ENCODE peak calls at places on chromosomes 12 and 14, in eight cellular contexts. One of them, this sample, is unnamed.
A peak's percentile ranks its signal among the peaks of the same experiment; 100 is the strongest.

GRCh38 chr12:115341442-115341841 is 657.5 kb upstream of the TBX3 start:
- DNase-seq in A549: peak; percentile 90
- DNase-seq in lung: peak; percentile 77
- DNase-seq in effector CD4-positive, alpha-beta T cell: no peak
- DNase-seq in activated naive CD4-positive, alpha-beta T cell: no peak
- DNase-seq in stimulated activated CD4-positive, alpha-beta T cell treated with anti-CD3 and anti-CD28 coated beads, Interleukin-15, amount 100 ng/mL, for 1 hour: no peak
- DNase-seq in choroid plexus epithelial cell: peak; percentile 99
- DNase-seq in central memory CD8-positive, alpha-beta T cell: no peak
- DNase-seq in this sample: peak; percentile 95

GRCh38 chr14:105999361-106000028 is 473.1 kb downstream of the TMEM121 start:
- DNase-seq in A549: peak; percentile 84
- DNase-seq in lung: peak; percentile 58
- DNase-seq in effector CD4-positive, alpha-beta T cell: peak; percentile 80
- DNase-seq in activated naive CD4-positive, alpha-beta T cell: peak; percentile 88
- DNase-seq in stimulated activated CD4-positive, alpha-beta T cell treated with anti-CD3 and anti-CD28 coated beads, Interleukin-15, amount 100 ng/mL, for 1 hour: peak; percentile 44
- DNase-seq in choroid plexus epithelial cell: peak; percentile 47
- DNase-seq in central memory CD8-positive, alpha-beta T cell: no peak
- DNase-seq in this sample: no peak

GRCh38 chr12:122348505-122348904 is 74.0 kb downstream of the CLIP1 start:
- DNase-seq in A549: no peak
- DNase-seq in lung: no peak
- DNase-seq in effector CD4-positive, alpha-beta T cell: no peak
- DNase-seq in activated naive CD4-positive, alpha-beta T cell: no peak
- DNase-seq in stimulated activated CD4-positive, alpha-beta T cell treated with anti-CD3 and anti-CD28 coated beads, Interleukin-15, amount 100 ng/mL, for 1 hour: no peak
- DNase-seq in choroid plexus epithelial cell: no peak
- DNase-seq in central memory CD8-positive, alpha-beta T cell: no peak
- DNase-seq in this sample: no peak

GRCh38 chr14:50363734-50364113 is 33.0 kb downstream of the CDKL1 start:
- DNase-seq in A549: no peak
- DNase-seq in lung: no peak
- DNase-seq in effector CD4-positive, alpha-beta T cell: peak; percentile 19
- DNase-seq in activated naive CD4-positive, alpha-beta T cell: no peak
- DNase-seq in stimulated activated CD4-positive, alpha-beta T cell treated with anti-CD3 and anti-CD28 coated beads, Interleukin-15, amount 100 ng/mL, for 1 hour: no peak
- DNase-seq in choroid plexus epithelial cell: peak; percentile 36
- DNase-seq in central memory CD8-positive, alpha-beta T cell: no peak
- DNase-seq in this sample: no peak

GRCh38 chr12:82838827-82839226 is 152.1 kb downstream of the TMTC2 start:
- DNase-seq in A549: no peak
- DNase-seq in lung: no peak
- DNase-seq in effector CD4-positive, alpha-beta T cell: no peak
- DNase-seq in activated naive CD4-positive, alpha-beta T cell: no peak
- DNase-seq in stimulated activated CD4-positive, alpha-beta T cell treated with anti-CD3 and anti-CD28 coated beads, Interleukin-15, amount 100 ng/mL, for 1 hour: no peak
- DNase-seq in choroid plexus epithelial cell: no peak
- DNase-seq in central memory CD8-positive, alpha-beta T cell: no peak
- DNase-seq in this sample: no peak

GRCh38 chr14:102545461-102546265 is 36.1 kb upstream of the ANKRD9 start:
- DNase-seq in A549: no peak
- DNase-seq in lung: no peak
- DNase-seq in effector CD4-positive, alpha-beta T cell: no peak
- DNase-seq in activated naive CD4-positive, alpha-beta T cell: no peak
- DNase-seq in stimulated activated CD4-positive, alpha-beta T cell treated with anti-CD3 and anti-CD28 coated beads, Interleukin-15, amount 100 ng/mL, for 1 hour: no peak
- DNase-seq in choroid plexus epithelial cell: peak; percentile 76
- DNase-seq in central memory CD8-positive, alpha-beta T cell: no peak
- DNase-seq in this sample: no peak

GRCh38 chr14:68792022-68792829 is 641 bp downstream of the ZFP36L1 start:
- DNase-seq in A549: peak; percentile 38
- DNase-seq in lung: peak; percentile 51
- DNase-seq in effector CD4-positive, alpha-beta T cell: no peak
- DNase-seq in activated naive CD4-positive, alpha-beta T cell: no peak
- DNase-seq in stimulated activated CD4-positive, alpha-beta T cell treated with anti-CD3 and anti-CD28 coated beads, Interleukin-15, amount 100 ng/mL, for 1 hour: no peak
- DNase-seq in choroid plexus epithelial cell: no peak
- DNase-seq in central memory CD8-positive, alpha-beta T cell: no peak
- DNase-seq in this sample: peak; percentile 78

GRCh38 chr14:87888136-87888999 is 104.6 kb downstream of the GALC start:
- DNase-seq in A549: peak; percentile 31
- DNase-seq in lung: no peak
- DNase-seq in effector CD4-positive, alpha-beta T cell: no peak
- DNase-seq in activated naive CD4-positive, alpha-beta T cell: no peak
- DNase-seq in stimulated activated CD4-positive, alpha-beta T cell treated with anti-CD3 and anti-CD28 coated beads, Interleukin-15, amount 100 ng/mL, for 1 hour: no peak
- DNase-seq in choroid plexus epithelial cell: no peak
- DNase-seq in central memory CD8-positive, alpha-beta T cell: no peak
- DNase-seq in this sample: no peak

GRCh38 chr14:87443787-87444186 is 549.2 kb downstream of the GALC start:
- DNase-seq in A549: no peak
- DNase-seq in lung: no peak
- DNase-seq in effector CD4-positive, alpha-beta T cell: no peak
- DNase-seq in activated naive CD4-positive, alpha-beta T cell: no peak
- DNase-seq in stimulated activated CD4-positive, alpha-beta T cell treated with anti-CD3 and anti-CD28 coated beads, Interleukin-15, amount 100 ng/mL, for 1 hour: no peak
- DNase-seq in choroid plexus epithelial cell: no peak
- DNase-seq in central memory CD8-positive, alpha-beta T cell: no peak
- DNase-seq in this sample: no peak

GRCh38 chr12:32296541-32296940 is 102.8 kb upstream of the FGD4 start:
- DNase-seq in A549: peak; percentile 76
- DNase-seq in lung: no peak
- DNase-seq in effector CD4-positive, alpha-beta T cell: no peak
- DNase-seq in activated naive CD4-positive, alpha-beta T cell: no peak
- DNase-seq in stimulated activated CD4-positive, alpha-beta T cell treated with anti-CD3 and anti-CD28 coated beads, Interleukin-15, amount 100 ng/mL, for 1 hour: no peak
- DNase-seq in choroid plexus epithelial cell: peak; percentile 25
- DNase-seq in central memory CD8-positive, alpha-beta T cell: no peak
- DNase-seq in this sample: no peak

GRCh38 chr12:11661491-11662085 is 12.1 kb downstream of the ETV6 start:
- DNase-seq in A549: no peak
- DNase-seq in lung: no peak
- DNase-seq in effector CD4-positive, alpha-beta T cell: no peak
- DNase-seq in activated naive CD4-positive, alpha-beta T cell: no peak
- DNase-seq in stimulated activated CD4-positive, alpha-beta T cell treated with anti-CD3 and anti-CD28 coated beads, Interleukin-15, amount 100 ng/mL, for 1 hour: no peak
- DNase-seq in choroid plexus epithelial cell: peak; percentile 15
- DNase-seq in central memory CD8-positive, alpha-beta T cell: no peak
- DNase-seq in this sample: no peak

GRCh38 chr12:97960741-97961608 is 498.4 kb downstream of the RMST start:
- DNase-seq in A549: peak; percentile 31
- DNase-seq in lung: peak; percentile 36
- DNase-seq in effector CD4-positive, alpha-beta T cell: no peak
- DNase-seq in activated naive CD4-positive, alpha-beta T cell: no peak
- DNase-seq in stimulated activated CD4-positive, alpha-beta T cell treated with anti-CD3 and anti-CD28 coated beads, Interleukin-15, amount 100 ng/mL, for 1 hour: no peak
- DNase-seq in choroid plexus epithelial cell: peak; percentile 1
- DNase-seq in central memory CD8-positive, alpha-beta T cell: no peak
- DNase-seq in this sample: no peak

GRCh38 chr12:68450947-68451260 is 118.7 kb upstream of the MDM1 start:
- DNase-seq in A549: no peak
- DNase-seq in lung: no peak
- DNase-seq in effector CD4-positive, alpha-beta T cell: no peak
- DNase-seq in activated naive CD4-positive, alpha-beta T cell: no peak
- DNase-seq in stimulated activated CD4-positive, alpha-beta T cell treated with anti-CD3 and anti-CD28 coated beads, Interleukin-15, amount 100 ng/mL, for 1 hour: no peak
- DNase-seq in choroid plexus epithelial cell: no peak
- DNase-seq in central memory CD8-positive, alpha-beta T cell: no peak
- DNase-seq in this sample: no peak

GRCh38 chr12:321606-322326 is 59.1 kb upstream of the SLC6A13 start:
- DNase-seq in A549: peak; percentile 45
- DNase-seq in lung: no peak
- DNase-seq in effector CD4-positive, alpha-beta T cell: no peak
- DNase-seq in activated naive CD4-positive, alpha-beta T cell: no peak
- DNase-seq in stimulated activated CD4-positive, alpha-beta T cell treated with anti-CD3 and anti-CD28 coated beads, Interleukin-15, amount 100 ng/mL, for 1 hour: no peak
- DNase-seq in choroid plexus epithelial cell: peak; percentile 31
- DNase-seq in central memory CD8-positive, alpha-beta T cell: no peak
- DNase-seq in this sample: no peak

GRCh38 chr14:102479777-102480176 is 29.8 kb downstream of the ANKRD9 start:
- DNase-seq in A549: no peak
- DNase-seq in lung: peak; percentile 46
- DNase-seq in effector CD4-positive, alpha-beta T cell: no peak
- DNase-seq in activated naive CD4-positive, alpha-beta T cell: no peak
- DNase-seq in stimulated activated CD4-positive, alpha-beta T cell treated with anti-CD3 and anti-CD28 coated beads, Interleukin-15, amount 100 ng/mL, for 1 hour: no peak
- DNase-seq in choroid plexus epithelial cell: no peak
- DNase-seq in central memory CD8-positive, alpha-beta T cell: no peak
- DNase-seq in this sample: peak; percentile 75

GRCh38 chr12:92488735-92489134 is 214.1 kb upstream of the PLEKHG7 start:
- DNase-seq in A549: no peak
- DNase-seq in lung: no peak
- DNase-seq in effector CD4-positive, alpha-beta T cell: no peak
- DNase-seq in activated naive CD4-positive, alpha-beta T cell: no peak
- DNase-seq in stimulated activated CD4-positive, alpha-beta T cell treated with anti-CD3 and anti-CD28 coated beads, Interleukin-15, amount 100 ng/mL, for 1 hour: no peak
- DNase-seq in choroid plexus epithelial cell: no peak
- DNase-seq in central memory CD8-positive, alpha-beta T cell: no peak
- DNase-seq in this sample: no peak

GRCh38 chr12:109946505-109946904 is 46.4 kb downstream of the TCHP start:
- DNase-seq in A549: no peak
- DNase-seq in lung: no peak
- DNase-seq in effector CD4-positive, alpha-beta T cell: no peak
- DNase-seq in activated naive CD4-positive, alpha-beta T cell: no peak
- DNase-seq in stimulated activated CD4-positive, alpha-beta T cell treated with anti-CD3 and anti-CD28 coated beads, Interleukin-15, amount 100 ng/mL, for 1 hour: no peak
- DNase-seq in choroid plexus epithelial cell: peak; percentile 82
- DNase-seq in central memory CD8-positive, alpha-beta T cell: no peak
- DNase-seq in this sample: no peak

GRCh38 chr12:21992823-21993222 is 51.6 kb upstream of the ABCC9 start:
- DNase-seq in A549: no peak
- DNase-seq in lung: no peak
- DNase-seq in effector CD4-positive, alpha-beta T cell: no peak
- DNase-seq in activated naive CD4-positive, alpha-beta T cell: no peak
- DNase-seq in stimulated activated CD4-positive, alpha-beta T cell treated with anti-CD3 and anti-CD28 coated beads, Interleukin-15, amount 100 ng/mL, for 1 hour: no peak
- DNase-seq in choroid plexus epithelial cell: peak; percentile 46
- DNase-seq in central memory CD8-positive, alpha-beta T cell: no peak
- DNase-seq in this sample: no peak

GRCh38 chr12:108572166-108572790 is 9.9 kb downstream of the ISCU start:
- DNase-seq in A549: no peak
- DNase-seq in lung: peak; percentile 1
- DNase-seq in effector CD4-positive, alpha-beta T cell: no peak
- DNase-seq in activated naive CD4-positive, alpha-beta T cell: no peak
- DNase-seq in stimulated activated CD4-positive, alpha-beta T cell treated with anti-CD3 and anti-CD28 coated beads, Interleukin-15, amount 100 ng/mL, for 1 hour: no peak
- DNase-seq in choroid plexus epithelial cell: no peak
- DNase-seq in central memory CD8-positive, alpha-beta T cell: no peak
- DNase-seq in this sample: no peak

GRCh38 chr14:50524731-50525510 is 7.4 kb downstream of the MAP4K5 start:
- DNase-seq in A549: no peak
- DNase-seq in lung: no peak
- DNase-seq in effector CD4-positive, alpha-beta T cell: no peak
- DNase-seq in activated naive CD4-positive, alpha-beta T cell: no peak
- DNase-seq in stimulated activated CD4-positive, alpha-beta T cell treated with anti-CD3 and anti-CD28 coated beads, Interleukin-15, amount 100 ng/mL, for 1 hour: no peak
- DNase-seq in choroid plexus epithelial cell: no peak
- DNase-seq in central memory CD8-positive, alpha-beta T cell: no peak
- DNase-seq in this sample: no peak

GRCh38 chr14:104187931-104188726 is 49.7 kb downstream of the KIF26A start:
- DNase-seq in A549: no peak
- DNase-seq in lung: no peak
- DNase-seq in effector CD4-positive, alpha-beta T cell: no peak
- DNase-seq in activated naive CD4-positive, alpha-beta T cell: no peak
- DNase-seq in stimulated activated CD4-positive, alpha-beta T cell treated with anti-CD3 and anti-CD28 coated beads, Interleukin-15, amount 100 ng/mL, for 1 hour: no peak
- DNase-seq in choroid plexus epithelial cell: no peak
- DNase-seq in central memory CD8-positive, alpha-beta T cell: no peak
- DNase-seq in this sample: no peak

GRCh38 chr14:30389134-30389900 is 169.6 kb upstream of the G2E3 start:
- DNase-seq in A549: no peak
- DNase-seq in lung: no peak
- DNase-seq in effector CD4-positive, alpha-beta T cell: no peak
- DNase-seq in activated naive CD4-positive, alpha-beta T cell: no peak
- DNase-seq in stimulated activated CD4-positive, alpha-beta T cell treated with anti-CD3 and anti-CD28 coated beads, Interleukin-15, amount 100 ng/mL, for 1 hour: no peak
- DNase-seq in choroid plexus epithelial cell: peak; percentile 5
- DNase-seq in central memory CD8-positive, alpha-beta T cell: no peak
- DNase-seq in this sample: no peak

GRCh38 chr14:65167072-65167645 is 64.8 kb upstream of the MAX start:
- DNase-seq in A549: peak; percentile 44
- DNase-seq in lung: no peak
- DNase-seq in effector CD4-positive, alpha-beta T cell: no peak
- DNase-seq in activated naive CD4-positive, alpha-beta T cell: no peak
- DNase-seq in stimulated activated CD4-positive, alpha-beta T cell treated with anti-CD3 and anti-CD28 coated beads, Interleukin-15, amount 100 ng/mL, for 1 hour: no peak
- DNase-seq in choroid plexus epithelial cell: peak; percentile 14
- DNase-seq in central memory CD8-positive, alpha-beta T cell: no peak
- DNase-seq in this sample: no peak

GRCh38 chr12:65759735-65760134 is 64.5 kb upstream of the HMGA2 start:
- DNase-seq in A549: no peak
- DNase-seq in lung: no peak
- DNase-seq in effector CD4-positive, alpha-beta T cell: no peak
- DNase-seq in activated naive CD4-positive, alpha-beta T cell: no peak
- DNase-seq in stimulated activated CD4-positive, alpha-beta T cell treated with anti-CD3 and anti-CD28 coated beads, Interleukin-15, amount 100 ng/mL, for 1 hour: no peak
- DNase-seq in choroid plexus epithelial cell: no peak
- DNase-seq in central memory CD8-positive, alpha-beta T cell: no peak
- DNase-seq in this sample: no peak

GRCh38 chr12:132404435-132404855 is 75.1 kb upstream of the GALNT9 start:
- DNase-seq in A549: no peak
- DNase-seq in lung: no peak
- DNase-seq in effector CD4-positive, alpha-beta T cell: no peak
- DNase-seq in activated naive CD4-positive, alpha-beta T cell: no peak
- DNase-seq in stimulated activated CD4-positive, alpha-beta T cell treated with anti-CD3 and anti-CD28 coated beads, Interleukin-15, amount 100 ng/mL, for 1 hour: no peak
- DNase-seq in choroid plexus epithelial cell: no peak
- DNase-seq in central memory CD8-positive, alpha-beta T cell: no peak
- DNase-seq in this sample: peak; percentile 54

GRCh38 chr12:116183741-116184141 is 93.8 kb downstream of the MED13L start:
- DNase-seq in A549: no peak
- DNase-seq in lung: no peak
- DNase-seq in effector CD4-positive, alpha-beta T cell: no peak
- DNase-seq in activated naive CD4-positive, alpha-beta T cell: no peak
- DNase-seq in stimulated activated CD4-positive, alpha-beta T cell treated with anti-CD3 and anti-CD28 coated beads, Interleukin-15, amount 100 ng/mL, for 1 hour: no peak
- DNase-seq in choroid plexus epithelial cell: peak; percentile 42
- DNase-seq in central memory CD8-positive, alpha-beta T cell: no peak
- DNase-seq in this sample: no peak

GRCh38 chr14:66746316-66747006 is 238.5 kb downstream of the GPHN start:
- DNase-seq in A549: peak; percentile 66
- DNase-seq in lung: no peak
- DNase-seq in effector CD4-positive, alpha-beta T cell: no peak
- DNase-seq in activated naive CD4-positive, alpha-beta T cell: no peak
- DNase-seq in stimulated activated CD4-positive, alpha-beta T cell treated with anti-CD3 and anti-CD28 coated beads, Interleukin-15, amount 100 ng/mL, for 1 hour: no peak
- DNase-seq in choroid plexus epithelial cell: peak; percentile 78
- DNase-seq in central memory CD8-positive, alpha-beta T cell: no peak
- DNase-seq in this sample: no peak

GRCh38 chr12:67593041-67593870 is 55.3 kb upstream of the DYRK2 start:
- DNase-seq in A549: peak; percentile 7
- DNase-seq in lung: peak; percentile 58
- DNase-seq in effector CD4-positive, alpha-beta T cell: no peak
- DNase-seq in activated naive CD4-positive, alpha-beta T cell: no peak
- DNase-seq in stimulated activated CD4-positive, alpha-beta T cell treated with anti-CD3 and anti-CD28 coated beads, Interleukin-15, amount 100 ng/mL, for 1 hour: no peak
- DNase-seq in choroid plexus epithelial cell: peak; percentile 18
- DNase-seq in central memory CD8-positive, alpha-beta T cell: no peak
- DNase-seq in this sample: no peak

GRCh38 chr12:78101181-78101876 is 270.6 kb downstream of the NAV3 start:
- DNase-seq in A549: no peak
- DNase-seq in lung: no peak
- DNase-seq in effector CD4-positive, alpha-beta T cell: no peak
- DNase-seq in activated naive CD4-positive, alpha-beta T cell: no peak
- DNase-seq in stimulated activated CD4-positive, alpha-beta T cell treated with anti-CD3 and anti-CD28 coated beads, Interleukin-15, amount 100 ng/mL, for 1 hour: no peak
- DNase-seq in choroid plexus epithelial cell: no peak
- DNase-seq in central memory CD8-positive, alpha-beta T cell: no peak
- DNase-seq in this sample: no peak

GRCh38 chr14:88821888-88822287 is 2.6 kb upstream of the TTC8 start:
- DNase-seq in A549: no peak
- DNase-seq in lung: no peak
- DNase-seq in effector CD4-positive, alpha-beta T cell: no peak
- DNase-seq in activated naive CD4-positive, alpha-beta T cell: no peak
- DNase-seq in stimulated activated CD4-positive, alpha-beta T cell treated with anti-CD3 and anti-CD28 coated beads, Interleukin-15, amount 100 ng/mL, for 1 hour: no peak
- DNase-seq in choroid plexus epithelial cell: no peak
- DNase-seq in central memory CD8-positive, alpha-beta T cell: no peak
- DNase-seq in this sample: no peak

GRCh38 chr12:124001343-124001742 is 28.3 kb downstream of the ZNF664 start:
- DNase-seq in A549: no peak
- DNase-seq in lung: no peak
- DNase-seq in effector CD4-positive, alpha-beta T cell: no peak
- DNase-seq in activated naive CD4-positive, alpha-beta T cell: no peak
- DNase-seq in stimulated activated CD4-positive, alpha-beta T cell treated with anti-CD3 and anti-CD28 coated beads, Interleukin-15, amount 100 ng/mL, for 1 hour: no peak
- DNase-seq in choroid plexus epithelial cell: no peak
- DNase-seq in central memory CD8-positive, alpha-beta T cell: no peak
- DNase-seq in this sample: no peak

GRCh38 chr12:128823216-128823915 is 392 bp downstream of the SLC15A4 start:
- DNase-seq in A549: no peak
- DNase-seq in lung: peak; percentile 41
- DNase-seq in effector CD4-positive, alpha-beta T cell: no peak
- DNase-seq in activated naive CD4-positive, alpha-beta T cell: no peak
- DNase-seq in stimulated activated CD4-positive, alpha-beta T cell treated with anti-CD3 and anti-CD28 coated beads, Interleukin-15, amount 100 ng/mL, for 1 hour: no peak
- DNase-seq in choroid plexus epithelial cell: no peak
- DNase-seq in central memory CD8-positive, alpha-beta T cell: no peak
- DNase-seq in this sample: no peak

GRCh38 chr14:93970967-93971634 is 5.3 kb downstream of the ASB2 start:
- DNase-seq in A549: no peak
- DNase-seq in lung: no peak
- DNase-seq in effector CD4-positive, alpha-beta T cell: no peak
- DNase-seq in activated naive CD4-positive, alpha-beta T cell: no peak
- DNase-seq in stimulated activated CD4-positive, alpha-beta T cell treated with anti-CD3 and anti-CD28 coated beads, Interleukin-15, amount 100 ng/mL, for 1 hour: peak; percentile 39
- DNase-seq in choroid plexus epithelial cell: no peak
- DNase-seq in central memory CD8-positive, alpha-beta T cell: no peak
- DNase-seq in this sample: no peak

GRCh38 chr14:64973026-64973442 is 898 bp upstream of the RAB15 start:
- DNase-seq in A549: no peak
- DNase-seq in lung: no peak
- DNase-seq in effector CD4-positive, alpha-beta T cell: no peak
- DNase-seq in activated naive CD4-positive, alpha-beta T cell: no peak
- DNase-seq in stimulated activated CD4-positive, alpha-beta T cell treated with anti-CD3 and anti-CD28 coated beads, Interleukin-15, amount 100 ng/mL, for 1 hour: no peak
- DNase-seq in choroid plexus epithelial cell: no peak
- DNase-seq in central memory CD8-positive, alpha-beta T cell: no peak
- DNase-seq in this sample: no peak